ENCODE peak calls at places on chromosome 15, in five cellular contexts. R is H9, W is K562, A is H1, N is neuronal stem cell. B is an unnamed sample.

GRCh38 chr15:69093127-69093526 is 67.3 kb upstream of the GLCE start:
- DNase-seq in R (peak), W (peak), A (no peak), N (no peak), B (no peak)

GRCh38 chr15:23035964-23036566 is 3.3 kb downstream of the TUBGCP5 start:
- DNase-seq in R (peak), W (peak), A (no peak), N (peak), B (peak)

GRCh38 chr15:90956551-90957104 is 1.9 kb downstream of the RCCD1 start:
- DNase-seq in R (peak), W (peak), A (no peak), N (peak), B (no peak)

GRCh38 chr15:72306211-72306785 is 13.7 kb downstream of the CELF6 start:
- DNase-seq in R (peak), W (peak), A (no peak), N (no peak), B (peak)

GRCh38 chr15:38758001-38758400 is 193.4 kb upstream of the RASGRP1 start:
- DNase-seq in R (no peak), W (no peak), A (no peak), N (no peak), B (no peak)

GRCh38 chr15:32855942-32856341 is 138.1 kb downstream of the GREM1 start:
- DNase-seq in R (peak), W (no peak), A (peak), N (no peak), B (no peak)

GRCh38 chr15:44035781-44036699 is 159.0 kb downstream of the FRMD5 start:
- DNase-seq in R (no peak), W (no peak), A (no peak), N (no peak), B (peak)

GRCh38 chr15:40092416-40093223 is 16.1 kb downstream of the BMF start:
- DNase-seq in R (no peak), W (no peak), A (no peak), N (no peak), B (no peak)

GRCh38 chr15:92268900-92269299 is 124.8 kb upstream of the ST8SIA2 start:
- DNase-seq in R (peak), W (no peak), A (no peak), N (no peak), B (no peak)

GRCh38 chr15:40439461-40440299 is 1.1 kb upstream of the BAHD1 start:
- DNase-seq in R (peak), W (peak), A (peak), N (no peak), B (peak)

GRCh38 chr15:31577103-31577502 is 250.5 kb downstream of the KLF13 start:
- DNase-seq in R (no peak), W (no peak), A (no peak), N (no peak), B (no peak)

GRCh38 chr15:77002436-77002835 is 7.5 kb downstream of the PSTPIP1 start:
- DNase-seq in R (no peak), W (no peak), A (no peak), N (no peak), B (peak)

GRCh38 chr15:67177750-67178149 is 76.7 kb downstream of the AAGAB start:
- DNase-seq in R (no peak), W (no peak), A (no peak), N (no peak), B (no peak)

GRCh38 chr15:61794276-61794675 is 266.0 kb downstream of the VPS13C start:
- DNase-seq in R (no peak), W (no peak), A (no peak), N (no peak), B (no peak)

GRCh38 chr15:82105458-82106205 is 59.8 kb upstream of the MEX3B start:
- DNase-seq in R (peak), W (no peak), A (no peak), N (no peak), B (no peak)

GRCh38 chr15:57708047-57708446 is 1.5 kb downstream of the POLR2M start:
- DNase-seq in R (no peak), W (no peak), A (no peak), N (no peak), B (no peak)

GRCh38 chr15:65829150-65829764 is 37.2 kb upstream of the DENND4A start:
- DNase-seq in R (no peak), W (peak), A (no peak), N (no peak), B (peak)

GRCh38 chr15:77982127-77982490 is 95.4 kb downstream of the TBC1D2B start:
- DNase-seq in R (no peak), W (no peak), A (no peak), N (no peak), B (no peak)

GRCh38 chr15:91413142-91413541 is 313.1 kb downstream of the SV2B start:
- DNase-seq in R (no peak), W (no peak), A (no peak), N (no peak), B (no peak)

GRCh38 chr15:75606711-75607684 is 18.5 kb downstream of the SNUPN start:
- DNase-seq in R (no peak), W (peak), A (no peak), N (no peak), B (no peak)

GRCh38 chr15:63504979-63505841 is 817 bp downstream of the USP3 start:
- DNase-seq in R (peak), W (peak), A (no peak), N (peak), B (peak)

GRCh38 chr15:72341361-72341760 is 21.4 kb upstream of the CELF6 start:
- DNase-seq in R (peak), W (peak), A (peak), N (peak), B (no peak)

GRCh38 chr15:68209735-68210408 is 4.7 kb upstream of the CALML4 start:
- DNase-seq in R (no peak), W (no peak), A (no peak), N (no peak), B (peak)

GRCh38 chr15:36818260-36818659 is 238.8 kb downstream of the CDIN1 start:
- DNase-seq in R (no peak), W (peak), A (no peak), N (no peak), B (no peak)
- H2AFZ ChIP-seq in R (no peak), W (peak), A (no peak), N (no peak), B (no peak)

GRCh38 chr15:55999635-56000034 is 6.2 kb upstream of the NEDD4 start:
- DNase-seq in R (no peak), W (no peak), A (no peak), N (no peak), B (no peak)
- H3K9ac ChIP-seq in R (no peak), W (no peak), A (no peak), N (no peak), B (no peak)

GRCh38 chr15:84645997-84646396 is 8.1 kb downstream of the WDR73 start:
- DNase-seq in R (no peak), W (no peak), A (no peak), N (no peak), B (no peak)
- H2AFZ ChIP-seq in R (no peak), W (no peak), A (no peak), N (no peak), B (no peak)

DNA sequence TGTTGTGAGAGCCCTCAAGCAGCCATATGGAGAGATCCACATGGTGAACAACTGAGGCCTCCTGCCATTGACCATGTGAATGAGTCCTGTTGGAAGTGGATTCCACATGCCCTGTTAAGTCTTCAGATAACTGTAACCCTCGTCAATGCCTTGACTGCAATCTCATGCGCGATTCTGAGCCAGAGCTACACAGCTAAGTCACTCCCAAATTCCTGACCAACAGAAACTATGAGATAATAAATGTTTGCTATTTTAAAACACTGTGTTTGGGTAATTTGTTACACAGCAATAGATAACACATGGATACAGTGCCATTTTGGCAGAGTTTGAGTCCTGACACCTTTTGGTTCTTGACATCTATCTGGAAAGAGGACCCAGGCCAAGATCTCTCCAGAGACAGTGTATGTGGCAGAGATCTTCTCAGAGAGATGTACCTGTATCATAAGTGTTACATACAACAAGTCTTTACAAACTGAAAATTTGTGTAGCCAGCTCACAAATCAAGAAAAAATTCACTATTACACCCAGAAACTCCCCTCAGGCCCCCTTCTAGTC is 34.5 kb upstream of the BNC1 start:
- DNase-seq in R (no peak), W (no peak), A (no peak), N (no peak), B (no peak)
- H3K9ac ChIP-seq in R (no peak), W (no peak), A (no peak), N (no peak), B (no peak)

GRCh38 chr15:25711164-25711563 is 152.0 kb downstream of the ATP10A start:
- DNase-seq in R (no peak), W (no peak), A (no peak), N (no peak), B (no peak)
- H2AFZ ChIP-seq in R (no peak), W (no peak), A (no peak), N (no peak), B (no peak)

DNA sequence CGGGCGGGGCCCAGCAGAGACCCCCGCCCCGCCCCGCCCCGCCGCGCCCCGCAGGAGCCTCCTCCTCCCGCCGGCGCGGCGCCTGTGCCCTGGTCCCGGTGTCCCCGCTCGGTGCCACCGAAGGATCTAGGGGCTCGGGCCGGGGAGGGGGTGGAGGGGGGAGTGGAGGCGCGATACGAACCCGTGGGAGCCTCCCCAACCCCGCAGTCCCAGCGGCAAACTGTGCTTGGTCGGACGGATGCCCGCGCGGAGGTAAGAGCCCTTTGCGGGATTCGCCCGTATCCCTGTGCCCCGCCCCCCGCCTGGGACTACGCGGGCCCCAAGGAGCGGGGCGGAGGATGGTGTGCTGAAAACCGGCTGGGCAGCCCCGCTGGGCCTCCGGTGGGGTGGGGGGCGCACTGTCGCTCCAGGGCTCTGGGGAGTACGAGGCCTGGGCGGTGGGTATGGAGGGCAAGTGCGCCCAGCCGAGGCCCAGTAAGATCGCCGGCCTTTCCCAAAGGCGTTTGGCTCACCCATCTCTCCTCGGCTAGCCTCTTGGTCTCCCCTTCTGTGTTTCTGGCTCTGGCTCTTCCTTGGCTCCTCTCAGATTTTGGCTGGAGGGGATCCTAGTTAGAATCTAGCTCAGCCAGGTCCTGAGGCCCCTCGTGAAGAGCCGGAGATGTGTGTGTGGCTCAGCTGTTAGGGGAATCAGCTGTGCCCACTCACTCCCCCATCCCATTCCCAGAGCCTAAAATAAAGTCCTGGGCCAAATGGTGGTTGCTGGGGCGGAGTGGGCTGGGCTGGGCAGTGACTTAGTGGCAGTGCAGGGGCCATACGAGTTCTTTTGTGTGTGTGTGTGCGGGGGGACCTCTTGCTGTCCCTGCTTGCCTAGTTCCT is 65.7 kb upstream of the POLG start:
- DNase-seq in R (peak), W (no peak), A (no peak), N (no peak), B (no peak)
- H3K9ac ChIP-seq in R (no peak), W (no peak), A (no peak), N (no peak), B (peak)

B was measured in Karpas-422.